ENCODE peak calls at places on chromosomes 13 and 19, in ten cellular contexts. A is NCI-H774; P is activated effector memory CD4-positive, alpha-beta T cell treated with anti-CD3 and anti-CD28 coated beads, Interleukin-2, amount 50 U/mL, for 16 hours; W is CD8-positive, alpha-beta T cell; L is MV-4-11; T is globus pallidus; Q is DND-41; R is mesenchymal stem cell; K is mucosa of gallbladder; E is fibroblast of pulmonary artery. N is an unnamed sample.

GRCh38 chr19:806815-807421 is 9.7 kb downstream of the PTBP1 start:
- DNase-seq in A (no peak), P (no peak), W (no peak), L (peak), T (no peak), Q (no peak), R (no peak), K (no peak), E (no peak), N (no peak)

GRCh38 chr13:50989476-50989875 is 79.9 kb downstream of the RNASEH2B start:
- DNase-seq in A (peak), P (no peak), W (no peak), L (no peak), T (peak), Q (no peak), R (peak), K (no peak), E (peak), N (no peak)

GRCh38 chr19:50702870-50703829 is 16.5 kb downstream of the SHANK1 start:
- DNase-seq in A (no peak), P (no peak), W (no peak), L (no peak), T (no peak), Q (no peak), R (no peak), K (no peak), E (peak), N (no peak)

GRCh38 chr13:43730642-43731041 is 56.1 kb downstream of the ENOX1 start:
- DNase-seq in A (no peak), P (no peak), W (no peak), L (no peak), T (no peak), Q (no peak), R (peak), K (peak), E (peak), N (no peak)

GRCh38 chr13:112885782-112886268 is 83.2 kb upstream of the MCF2L start:
- DNase-seq in A (peak), P (no peak), W (no peak), L (no peak), T (no peak), Q (no peak), R (peak), K (peak), E (peak), N (no peak)

GRCh38 chr19:2507109-2507508 is 31.2 kb downstream of the GADD45B start:
- DNase-seq in A (peak), P (no peak), W (peak), L (peak), T (no peak), Q (peak), R (peak), K (peak), E (peak), N (no peak)

GRCh38 chr13:33050161-33050560 is 33.9 kb downstream of the KL start:
- DNase-seq in A (no peak), P (no peak), W (no peak), L (no peak), T (no peak), Q (no peak), R (no peak), K (no peak), E (no peak), N (no peak)

GRCh38 chr13:30998548-30999140 is 66.2 kb downstream of the TEX26 start:
- DNase-seq in A (no peak), P (no peak), W (no peak), L (no peak), T (peak), Q (no peak), R (no peak), K (peak), E (peak), N (no peak)

GRCh38 chr19:15715642-15716041 is 12.2 kb upstream of the OR10H2 start:
- DNase-seq in A (no peak), P (no peak), W (no peak), L (no peak), T (no peak), Q (no peak), R (no peak), K (no peak), E (no peak), N (no peak)

GRCh38 chr13:75368167-75368566 is 113.8 kb downstream of the TBC1D4 start:
- DNase-seq in A (no peak), P (no peak), W (no peak), L (no peak), T (peak), Q (no peak), R (peak), K (no peak), E (peak), N (no peak)

GRCh38 chr19:18070181-18070580 is 16.6 kb downstream of the IL12RB1 start:
- DNase-seq in A (no peak), P (no peak), W (no peak), L (no peak), T (no peak), Q (no peak), R (no peak), K (no peak), E (no peak), N (no peak)

GRCh38 chr19:39052243-39052746 is 19.9 kb upstream of the FBXO27 start:
- DNase-seq in A (no peak), P (peak), W (peak), L (peak), T (peak), Q (peak), R (peak), K (peak), E (peak), N (peak)

GRCh38 chr19:18292810-18293641 is 11.6 kb upstream of the JUND start:
- DNase-seq in A (no peak), P (peak), W (peak), L (peak), T (no peak), Q (peak), R (peak), K (peak), E (peak), N (no peak)

GRCh38 chr19:2474232-2475017 is 1.5 kb upstream of the GADD45B start:
- DNase-seq in A (peak), P (peak), W (peak), L (peak), T (peak), Q (peak), R (peak), K (peak), E (peak), N (peak)

GRCh38 chr13:93368705-93369104 is 142.1 kb downstream of the GPC6 start:
- DNase-seq in A (no peak), P (no peak), W (no peak), L (no peak), T (no peak), Q (no peak), R (no peak), K (no peak), E (no peak), N (no peak)

GRCh38 chr13:99985886-99986527 is 4.4 kb downstream of the ZIC2 start:
- DNase-seq in A (no peak), P (no peak), W (no peak), L (no peak), T (no peak), Q (no peak), R (no peak), K (no peak), E (no peak), N (no peak)

GRCh38 chr13:22076658-22077057 is 405.8 kb downstream of the FGF9 start:
- DNase-seq in A (no peak), P (no peak), W (peak), L (no peak), T (no peak), Q (no peak), R (no peak), K (no peak), E (no peak), N (no peak)

GRCh38 chr19:1074512-1075283 is 7.7 kb downstream of the ARHGAP45 start:
- DNase-seq in A (peak), P (peak), W (peak), L (peak), T (no peak), Q (peak), R (no peak), K (peak), E (no peak), N (peak)

GRCh38 chr13:113410472-113411201 is 42.7 kb downstream of the ADPRHL1 start:
- DNase-seq in A (no peak), P (no peak), W (no peak), L (peak), T (no peak), Q (no peak), R (peak), K (peak), E (peak), N (no peak)

GRCh38 chr19:52993342-52994178 is 20.2 kb upstream of the ERVV-1 start:
- DNase-seq in A (no peak), P (peak), W (peak), L (no peak), T (peak), Q (peak), R (peak), K (peak), E (peak), N (peak)

GRCh38 chr19:3576696-3577443 is 4.1 kb downstream of the HMG20B start:
- DNase-seq in A (no peak), P (no peak), W (no peak), L (no peak), T (peak), Q (no peak), R (peak), K (peak), E (peak), N (no peak)

GRCh38 chr19:45630463-45630862 is 8.7 kb downstream of the EML2 start:
- DNase-seq in A (no peak), P (no peak), W (no peak), L (peak), T (no peak), Q (no peak), R (peak), K (no peak), E (peak), N (no peak)

GRCh38 chr19:47891923-47892666 is 6.0 kb upstream of the SULT2A1 start:
- DNase-seq in A (no peak), P (peak), W (no peak), L (no peak), T (no peak), Q (no peak), R (peak), K (peak), E (peak), N (no peak)

GRCh38 chr13:111328803-111329410 is 8.5 kb downstream of the TEX29 start:
- DNase-seq in A (no peak), P (no peak), W (no peak), L (no peak), T (no peak), Q (no peak), R (no peak), K (no peak), E (no peak), N (no peak)

GRCh38 chr13:25692156-25692555 is 320.4 kb downstream of the ATP8A2 start:
- DNase-seq in A (no peak), P (no peak), W (no peak), L (no peak), T (no peak), Q (no peak), R (no peak), K (no peak), E (no peak), N (no peak)

GRCh38 chr19:5436101-5436947 is 18.9 kb upstream of the ZNRF4 start:
- DNase-seq in A (no peak), P (no peak), W (no peak), L (no peak), T (peak), Q (no peak), R (peak), K (no peak), E (peak), N (no peak)

GRCh38 chr19:35519291-35519690 is 5.8 kb upstream of the DMKN start:
- DNase-seq in A (no peak), P (no peak), W (no peak), L (no peak), T (no peak), Q (no peak), R (no peak), K (no peak), E (peak), N (no peak)

GRCh38 chr19:51564791-51565190 is 6.3 kb upstream of the ZNF175 start:
- DNase-seq in A (no peak), P (no peak), W (no peak), L (peak), T (no peak), Q (no peak), R (no peak), K (no peak), E (no peak), N (no peak)

GRCh38 chr19:5293607-5294089 is 47.0 kb downstream of the PTPRS start:
- DNase-seq in A (no peak), P (no peak), W (no peak), L (no peak), T (no peak), Q (no peak), R (peak), K (no peak), E (peak), N (no peak)

N was measured in activated CD8-positive, alpha-beta memory T cell treated with anti-CD3 and anti-CD28 coated beads for 4 hours.